ENCODE peak calls at places on chromosome 5, in ten cellular contexts. U, N, I, P, E, M, S, W, Z and K are unnamed samples.

GRCh38 chr5:39373797-39374196 is 9.5 kb upstream of the C9 start:
- DNase-seq in U (no peak), N (no peak), I (no peak), P (no peak), E (no peak), M (no peak), S (no peak), W (no peak), Z (no peak), K (no peak)

GRCh38 chr5:80672140-80672736 is 17.5 kb upstream of the DHFR start:
- DNase-seq in U (no peak), N (peak), I (peak), P (peak), E (peak), M (peak), S (no peak), W (peak), Z (peak), K (peak)

GRCh38 chr5:73117088-73117755 is 3.2 kb upstream of the TMEM171 start:
- DNase-seq in U (no peak), N (no peak), I (no peak), P (no peak), E (no peak), M (no peak), S (no peak), W (no peak), Z (no peak), K (no peak)

GRCh38 chr5:75113354-75113753 is 61.0 kb upstream of the GCNT4 start:
- DNase-seq in U (no peak), N (peak), I (no peak), P (no peak), E (no peak), M (no peak), S (no peak), W (no peak), Z (no peak), K (no peak)

GRCh38 chr5:151592855-151593408 is 1.8 kb upstream of the FAT2 start:
- DNase-seq in U (peak), N (no peak), I (peak), P (no peak), E (no peak), M (peak), S (no peak), W (no peak), Z (no peak), K (no peak)

GRCh38 chr5:141855265-141856029 is 22.8 kb downstream of the PCDH1 start:
- DNase-seq in U (no peak), N (no peak), I (no peak), P (no peak), E (no peak), M (peak), S (no peak), W (peak), Z (no peak), K (no peak)

GRCh38 chr5:139446956-139447779 is 7.8 kb upstream of the DNAJC18 start:
- DNase-seq in U (no peak), N (peak), I (no peak), P (no peak), E (no peak), M (no peak), S (no peak), W (no peak), Z (no peak), K (no peak)

GRCh38 chr5:135826994-135827671 is 7.3 kb upstream of the SLC25A48 start:
- DNase-seq in U (no peak), N (no peak), I (no peak), P (no peak), E (no peak), M (no peak), S (no peak), W (no peak), Z (no peak), K (no peak)

GRCh38 chr5:15577831-15578230 is 77.9 kb downstream of the FBXL7 start:
- DNase-seq in U (no peak), N (no peak), I (no peak), P (no peak), E (no peak), M (no peak), S (no peak), W (no peak), Z (no peak), K (no peak)

GRCh38 chr5:73199671-73200070 is 26.7 kb downstream of the TMEM174 start:
- DNase-seq in U (no peak), N (no peak), I (no peak), P (no peak), E (no peak), M (no peak), S (no peak), W (no peak), Z (no peak), K (no peak)